ENCODE peak calls at places on chromosomes 3 and 15, in six cellular contexts. N, J, A, L, E and B are unnamed samples.

GRCh38 chr3:127482216-127483004 is 108.1 kb downstream of the TPRA1 start:
- DNase-seq in N (no peak), J (no peak), A (peak), L (no peak), E (no peak), B (no peak)

GRCh38 chr3:107992976-107993684 is 97.7 kb downstream of the CD47 start:
- DNase-seq in N (no peak), J (no peak), A (peak), L (no peak), E (no peak), B (no peak)

GRCh38 chr3:153349138-153349499 is 187.1 kb downstream of the RAP2B start:
- DNase-seq in N (no peak), J (no peak), A (no peak), L (no peak), E (no peak), B (no peak)

GRCh38 chr3:122642935-122643334 is 37.7 kb upstream of the PARP14 start:
- DNase-seq in N (no peak), J (no peak), A (no peak), L (no peak), E (no peak), B (no peak)

GRCh38 chr3:100210777-100211145 is 50.0 kb upstream of the TBC1D23 start:
- DNase-seq in N (peak), J (no peak), A (peak), L (no peak), E (peak), B (peak)

GRCh38 chr3:193975072-193975535 is 160.8 kb upstream of the HES1 start:
- DNase-seq in N (no peak), J (no peak), A (no peak), L (no peak), E (no peak), B (no peak)

GRCh38 chr3:42177068-42177800 is 86.1 kb downstream of the TRAK1 start:
- DNase-seq in N (no peak), J (no peak), A (no peak), L (no peak), E (no peak), B (no peak)

GRCh38 chr3:178618907-178619306 is 82.7 kb downstream of the KCNMB2 start:
- DNase-seq in N (no peak), J (no peak), A (no peak), L (no peak), E (no peak), B (no peak)

GRCh38 chr3:134677196-134677986 is 26.6 kb upstream of the KY start:
- DNase-seq in N (peak), J (no peak), A (no peak), L (no peak), E (no peak), B (no peak)

DNA sequence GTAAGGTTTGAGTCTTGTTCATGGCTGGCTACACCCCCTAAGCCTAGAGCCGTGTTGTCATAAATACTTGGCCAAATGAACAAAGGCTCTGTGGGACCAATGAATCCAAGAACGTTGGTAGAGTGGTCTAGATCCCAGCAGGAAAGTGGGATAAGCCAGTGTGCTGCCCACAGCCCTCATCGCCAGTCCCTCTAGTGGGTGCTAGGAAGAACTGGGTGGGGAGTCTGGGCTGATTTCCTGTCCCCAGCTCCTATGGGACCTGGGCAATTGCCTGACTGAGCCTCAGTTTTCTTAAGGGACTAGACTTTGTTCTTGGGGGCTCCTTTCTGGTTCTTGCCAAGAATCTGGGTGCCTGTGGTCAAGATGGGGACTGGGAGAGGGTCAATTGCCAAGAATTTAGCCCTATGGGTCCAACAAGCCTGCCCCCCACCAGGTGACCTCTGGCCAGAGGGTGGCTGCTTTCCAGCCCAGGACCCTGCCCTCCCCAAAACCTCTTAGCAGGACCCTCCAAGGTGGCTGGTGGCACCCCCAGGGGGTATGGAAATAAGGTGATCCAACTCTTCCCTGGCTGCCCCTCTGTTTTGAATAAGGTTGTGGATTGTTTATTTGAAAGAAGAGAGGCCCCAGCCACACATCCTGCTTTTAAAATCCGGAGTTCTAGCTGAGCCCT is 42.7 kb downstream of the SMAD6 start:
- DNase-seq in N (no peak), J (no peak), A (no peak), L (no peak), E (no peak), B (no peak)
- TF ChIP-seq CTCF in N (no peak), J (no peak), A (no peak), L (no peak), E (no peak), B (no peak)

GRCh38 chr15:39542385-39543065 is 38.4 kb upstream of the THBS1 start:
- DNase-seq in N (no peak), J (no peak), A (no peak), L (no peak), E (no peak), B (no peak)

GRCh38 chr15:39539466-39539865 is 41.4 kb upstream of the THBS1 start:
- DNase-seq in N (no peak), J (no peak), A (peak), L (no peak), E (peak), B (no peak)

GRCh38 chr15:39539973-39540558 is 40.8 kb upstream of the THBS1 start:
- DNase-seq in N (no peak), J (peak), A (no peak), L (no peak), E (no peak), B (no peak)

GRCh38 chr15:39546842-39547241 is 34.0 kb upstream of the THBS1 start:
- DNase-seq in N (no peak), J (no peak), A (no peak), L (no peak), E (no peak), B (no peak)

GRCh38 chr15:39543651-39544050 is 37.2 kb upstream of the THBS1 start:
- DNase-seq in N (no peak), J (no peak), A (no peak), L (no peak), E (no peak), B (no peak)
- TF ChIP-seq CTCF in N (no peak), J (no peak), A (no peak), L (no peak), E (peak), B (no peak)

GRCh38 chr3:71010731-71011455 is 572.6 kb downstream of the FOXP1 start:
- DNase-seq in N (no peak), J (no peak), A (peak), L (no peak), E (peak), B (no peak)
- TF ChIP-seq CTCF in N (no peak), J (no peak), A (no peak), L (no peak), E (no peak), B (no peak)

GRCh38 chr3:17195856-17196604 is 311.3 kb downstream of the PLCL2 start:
- DNase-seq in N (no peak), J (no peak), A (peak), L (no peak), E (peak), B (no peak)
- TF ChIP-seq CTCF in N (no peak), J (no peak), A (peak), L (peak), E (peak), B (peak)

GRCh38 chr15:88487176-88487795 is 19.8 kb downstream of the MRPS11 start:
- DNase-seq in N (no peak), J (no peak), A (no peak), L (no peak), E (no peak), B (peak)
- TF ChIP-seq CTCF in N (no peak), J (no peak), A (no peak), L (no peak), E (no peak), B (peak)

GRCh38 chr15:50182233-50183013 is 427 bp downstream of the SLC27A2 start:
- DNase-seq in N (no peak), J (no peak), A (peak), L (no peak), E (peak), B (no peak)
- TF ChIP-seq CTCF in N (no peak), J (no peak), A (no peak), L (no peak), E (no peak), B (peak)

DNA sequence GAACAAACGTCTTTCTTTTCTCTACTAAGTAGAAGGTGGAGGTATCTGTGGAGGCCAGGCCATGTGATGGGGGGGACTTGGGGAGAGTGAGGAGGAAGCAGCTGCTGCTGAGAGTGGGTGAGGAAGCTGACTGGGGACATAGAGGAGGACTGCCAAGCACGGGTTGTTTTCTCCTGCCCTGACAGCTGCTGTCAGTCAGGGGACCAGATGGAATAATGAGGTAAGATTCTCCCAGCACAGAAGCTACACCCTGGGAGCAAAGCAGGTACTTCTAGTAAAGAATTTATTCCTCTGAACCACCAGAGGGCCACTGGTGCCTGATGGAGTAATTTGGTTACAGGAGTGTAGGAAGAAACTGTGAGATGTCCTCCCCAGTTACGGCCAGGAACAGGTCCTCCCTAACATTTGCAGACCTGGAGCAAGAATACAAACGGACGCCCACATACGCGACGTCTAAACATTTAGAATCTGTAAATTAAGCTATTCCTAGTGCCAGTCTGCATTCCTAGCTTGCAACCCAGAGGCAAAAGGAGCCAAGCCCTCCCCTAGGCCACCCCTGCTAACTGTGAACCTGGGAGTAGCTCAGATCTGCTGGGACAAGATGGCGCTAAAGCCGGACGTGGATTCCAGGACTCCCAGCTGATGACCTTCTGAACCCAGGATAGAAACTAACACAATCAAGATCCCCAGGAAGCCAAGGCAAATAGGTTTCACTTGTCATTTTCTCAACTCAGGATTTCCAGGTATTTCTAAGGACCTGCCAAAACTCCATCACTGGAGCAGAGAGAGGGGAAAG is 14.8 kb downstream of the CRYGS start:
- DNase-seq in N (no peak), J (no peak), A (no peak), L (no peak), E (no peak), B (no peak)
- TF ChIP-seq CTCF in N (no peak), J (no peak), A (no peak), L (no peak), E (no peak), B (peak)

GRCh38 chr15:30906366-30906765 is 2.7 kb downstream of the FAN1 start:
- DNase-seq in N (no peak), J (peak), A (no peak), L (no peak), E (no peak), B (no peak)
- TF ChIP-seq CTCF in N (no peak), J (no peak), A (no peak), L (no peak), E (no peak), B (no peak)

GRCh38 chr3:43503067-43503728 is 118.6 kb downstream of the ANO10 start:
- DNase-seq in N (no peak), J (no peak), A (peak), L (no peak), E (peak), B (peak)
- TF ChIP-seq CTCF in N (peak), J (peak), A (peak), L (peak), E (peak), B (peak)